ENCODE peak calls at places on chromosomes 7 and 10, in five cellular contexts. G is K562, Z is HCT116, U is fibroblast of lung, X is HepG2. L is an unnamed sample.
A peak's percentile ranks its signal among the peaks of the same experiment; 100 is the strongest.

GRCh38 chr10:121373411-121373810 is 224.8 kb downstream of the FGFR2 start:
- DNase-seq in G (no peak), X (no peak), Z (no peak), U (peak; percentile 1), L (no peak)

GRCh38 chr10:29465384-29465783 is 169.4 kb downstream of the SVIL start:
- DNase-seq in U (no peak), X (peak; percentile 14), G (no peak), Z (no peak), L (no peak)

GRCh38 chr7:116592041-116592355 is 67.2 kb downstream of the CAV1 start:
- DNase-seq in U (no peak), X (no peak), Z (no peak), G (no peak), L (no peak)

GRCh38 chr10:43417950-43418768 is 9.2 kb upstream of the HNRNPF start:
- DNase-seq in G (peak; percentile 97), Z (no peak), X (peak; percentile 92), U (no peak), L (no peak)

GRCh38 chr7:6496842-6497636 is 49.3 kb upstream of the DAGLB start:
- DNase-seq in G (no peak), U (no peak), Z (no peak), X (no peak), L (no peak)

GRCh38 chr10:13462551-13462950 is 66.3 kb downstream of the BEND7 start:
- DNase-seq in G (no peak), U (peak; percentile 47), Z (no peak), X (no peak), L (no peak)

GRCh38 chr7:81180573-81180972 is 261.7 kb upstream of the SEMA3C start:
- DNase-seq in X (no peak), G (no peak), U (no peak), Z (no peak), L (no peak)

GRCh38 chr10:88042162-88043100 is 179.0 kb downstream of the PTEN start:
- DNase-seq in U (peak; percentile 87), G (no peak), Z (no peak), X (no peak), L (no peak)

GRCh38 chr7:70694909-70695803 is 436.8 kb upstream of the GALNT17 start:
- DNase-seq in Z (no peak), G (no peak), X (no peak), U (peak; percentile 23), L (no peak)

GRCh38 chr7:85896531-85896930 is 709.7 kb upstream of the SEMA3D start:
- DNase-seq in U (no peak), Z (no peak), G (no peak), X (no peak), L (no peak)

GRCh38 chr10:85735997-85736396 is 630.6 kb downstream of the GRID1 start:
- DNase-seq in Z (no peak), G (no peak), X (no peak), U (no peak), L (no peak)

GRCh38 chr7:33452805-33453502 is 323.6 kb downstream of the BBS9 start:
- DNase-seq in U (peak; percentile 48), Z (no peak), X (peak; percentile 14), G (no peak), L (peak; percentile 52)

GRCh38 chr10:88094795-88095194 is 231.4 kb downstream of the PTEN start:
- DNase-seq in U (no peak), X (no peak), G (no peak), Z (no peak), L (no peak)

GRCh38 chr10:110395350-110396283 is 90.9 kb upstream of the SMNDC1 start:
- DNase-seq in G (peak; percentile 44), X (peak; percentile 64), U (peak; percentile 97), Z (peak; percentile 96), L (peak; percentile 76)

GRCh38 chr10:71651953-71652352 is 67.6 kb downstream of the C10orf105 start:
- DNase-seq in U (no peak), X (no peak), Z (no peak), G (no peak), L (no peak)
- H3K4me1 ChIP-seq in U (no peaks in the 10 kb centered on the region), X (peaks cover 6% of the 10 kb centered on the region), Z (peaks cover 8% of the 10 kb centered on the region), G (peaks cover 51% of the 10 kb centered on the region), L (no peaks in the 10 kb centered on the region)

GRCh38 chr10:76416642-76417041 is 985.2 kb downstream of the LRMDA start:
- DNase-seq in Z (no peak), U (no peak), G (no peak), X (no peak), L (no peak)

GRCh38 chr10:76408646-76409045 is 977.2 kb downstream of the LRMDA start:
- DNase-seq in X (no peak), G (no peak), U (peak; percentile 74), Z (no peak), L (no peak)

GRCh38 chr10:76415559-76415958 is 984.1 kb downstream of the LRMDA start:
- DNase-seq in U (no peak), G (no peak), X (no peak), Z (no peak), L (no peak)

GRCh38 chr10:76405932-76406331 is 974.5 kb downstream of the LRMDA start:
- DNase-seq in U (no peak), Z (no peak), G (no peak), X (no peak), L (no peak)

DNA sequence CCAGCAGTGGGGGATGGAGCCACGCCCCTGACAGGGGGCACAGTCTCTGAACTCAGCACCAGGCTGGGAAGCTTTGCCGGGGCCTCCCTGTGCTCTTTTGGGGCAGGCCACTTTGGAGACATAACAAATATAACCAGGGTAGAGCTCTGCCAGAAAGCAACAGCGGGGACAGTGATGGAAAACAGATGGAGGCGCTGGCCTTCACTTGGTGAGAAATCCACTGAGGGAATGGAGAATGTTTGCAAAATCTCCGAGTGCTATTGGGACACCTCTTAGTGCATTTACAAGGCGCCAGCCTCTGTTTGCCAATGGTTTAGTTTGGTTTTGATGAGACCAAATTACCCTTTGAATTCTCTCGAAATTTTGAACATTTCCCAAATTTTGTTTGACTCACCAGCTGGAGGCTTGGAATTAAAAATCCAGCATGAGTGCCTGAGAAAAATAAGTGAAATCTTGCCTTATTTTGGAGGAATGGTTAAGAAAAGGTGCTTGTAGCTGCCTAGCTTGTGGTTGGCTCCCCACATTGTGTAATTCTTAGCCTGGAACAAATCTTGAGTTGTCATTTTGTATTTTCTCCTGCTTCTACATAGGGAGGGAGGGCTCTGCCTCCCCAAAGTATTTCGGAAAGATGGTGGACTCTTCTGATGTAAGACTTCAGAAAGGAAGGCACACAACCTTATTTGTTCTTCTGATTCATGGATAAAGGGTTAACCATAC is 980.5 kb downstream of the LRMDA start:
- DNase-seq in Z (no peak), G (no peak), U (no peak), X (no peak), L (no peak)
- H3K4me2 ChIP-seq in Z (no peak overlapping the region), G (no peak overlapping the region), U (no peak overlapping the region), X (no peak overlapping the region), L (no peak overlapping the region)

GRCh38 chr7:107972986-107973385 is 30.0 kb downstream of the LAMB1 start:
- DNase-seq in G (no peak), X (no peak), Z (no peak), U (no peak), L (no peak)

GRCh38 chr7:107973861-107974260 is 29.1 kb downstream of the LAMB1 start:
- DNase-seq in X (no peak), G (no peak), U (no peak), Z (no peak), L (no peak)

GRCh38 chr7:107978815-107979408 is 24.0 kb downstream of the LAMB1 start:
- DNase-seq in Z (no peak), X (no peak), G (no peak), U (no peak), L (no peak)

GRCh38 chr7:107976620-107977019 is 26.3 kb downstream of the LAMB1 start:
- DNase-seq in Z (no peak), X (no peak), G (no peak), U (no peak), L (no peak)

DNA sequence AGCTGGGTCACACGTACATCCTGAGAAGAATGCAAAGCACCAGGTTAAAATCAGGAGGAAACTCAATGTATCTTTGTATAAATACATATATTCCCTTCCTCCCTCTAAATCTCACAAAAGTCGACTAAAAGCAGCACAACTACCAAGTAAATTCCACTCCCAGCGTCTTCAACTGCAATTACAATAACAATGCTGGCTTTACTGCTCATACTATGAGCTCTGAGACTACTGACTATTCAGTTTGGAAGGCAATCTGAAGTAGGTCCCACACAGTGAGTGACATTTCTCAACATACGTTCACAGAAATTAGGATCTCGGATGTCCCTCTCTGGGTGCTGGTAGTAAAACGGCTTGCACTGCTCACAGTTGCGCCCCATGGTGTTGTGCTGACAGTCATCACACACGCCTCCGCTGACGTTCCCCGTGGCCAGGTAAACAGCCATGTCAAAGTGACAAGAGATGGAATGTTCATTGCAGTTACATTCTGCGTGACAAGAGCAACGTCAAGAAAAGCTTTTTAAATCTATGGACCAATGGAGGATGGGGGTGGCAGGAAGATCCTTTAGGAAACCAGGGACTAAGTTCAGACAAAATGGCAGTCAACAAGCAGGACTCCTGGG is 27.5 kb downstream of the LAMB1 start:
- DNase-seq in X (no peak), U (no peak), G (no peak), Z (no peak), L (no peak)
- H3K36me3 ChIP-seq in X (peaks cover 64% of the 10 kb centered on the region), U (peaks cover 41% of the 10 kb centered on the region), G (peaks cover 17% of the 10 kb centered on the region), Z (peaks cover 5% of the 10 kb centered on the region), L (peaks cover 68% of the 10 kb centered on the region)

GRCh38 chr7:77940647-77941046 is 142.1 kb downstream of the PHTF2 start:
- DNase-seq in G (peak; percentile 20), X (peak; percentile 36), U (peak; percentile 25), Z (peak; percentile 6), L (peak; percentile 45)
- H3K4me1 ChIP-seq in G (peaks cover 12% of the 10 kb centered on the region), X (peaks cover 17% of the 10 kb centered on the region), U (no peaks in the 10 kb centered on the region), Z (no peaks in the 10 kb centered on the region), L (no peaks in the 10 kb centered on the region)

GRCh38 chr7:64877714-64878610 is 25.1 kb upstream of the ZNF273 start:
- DNase-seq in X (no peak), G (no peak), U (no peak), Z (no peak), L (no peak)
- H3K4me2 ChIP-seq in X (no peak overlapping the region), G (no peak overlapping the region), U (no peak overlapping the region), Z (no peak overlapping the region), L (no peak overlapping the region)

GRCh38 chr7:111796671-111797070 is 234.4 kb upstream of the IMMP2L start:
- DNase-seq in G (peak; percentile 21), U (peak; percentile 24), X (no peak), Z (peak; percentile 27), L (no peak)
- H3K36me3 ChIP-seq in G (no peaks in the 10 kb centered on the region), U (no peaks in the 10 kb centered on the region), X (no peaks in the 10 kb centered on the region), Z (no peaks in the 10 kb centered on the region), L (peaks cover 25% of the 10 kb centered on the region)

GRCh38 chr10:125034671-125035070 is 92.7 kb downstream of the ZRANB1 start:
- DNase-seq in U (no peak), Z (no peak), G (no peak), X (no peak), L (peak; percentile 17)
- H3K4me1 ChIP-seq in U (peaks cover 35% of the 10 kb centered on the region), Z (peaks cover 53% of the 10 kb centered on the region), G (no peaks in the 10 kb centered on the region), X (no peaks in the 10 kb centered on the region), L (peaks cover 60% of the 10 kb centered on the region)

GRCh38 chr7:64602518-64602917 is 39.6 kb upstream of the ZNF680 start:
- DNase-seq in X (no peak), G (no peak), Z (no peak), U (peak; percentile 79), L (no peak)
- H3K4me2 ChIP-seq in X (no peak overlapping the region), G (no peak overlapping the region), Z (no peak overlapping the region), U (no peak overlapping the region), L (no peak overlapping the region)